ENCODE peak calls at places on chromosomes 2 and 18, in eight cellular contexts. Q is fibroblast of villous mesenchyme, D is psoas muscle, A is WTC11, G is lung, E is GM13976, P is BE2C, V is BJ. J is an unnamed sample.

GRCh38 chr2:170177950-170178781 is at the start of gene MYO3B:
- DNase-seq in Q (peak; percentile 40), D (no peak), A (no peak), G (no peak), E (no peak), P (no peak), V (peak; percentile 23), J (no peak)

GRCh38 chr2:101307950-101308431 is 510 bp downstream of the RNF149 start:
- DNase-seq in Q (no peak), D (peak; percentile 37), A (peak; percentile 35), G (no peak), E (peak; percentile 52), P (peak; percentile 12), V (no peak), J (peak; percentile 57)

GRCh38 chr2:234146087-234146826 is 95.8 kb downstream of the SPP2 start:
- DNase-seq in Q (peak; percentile 79), D (no peak), A (no peak), G (no peak), E (no peak), P (no peak), V (peak; percentile 59), J (no peak)

GRCh38 chr2:76895469-76895868 is 626.7 kb downstream of the LRRTM4 start:
- DNase-seq in Q (peak; percentile 47), D (no peak), A (no peak), G (no peak), E (no peak), P (no peak), V (no peak), J (no peak)

GRCh38 chr18:56650056-56650455 is 1.1 kb upstream of the WDR7 start:
- DNase-seq in Q (no peak), D (no peak), A (no peak), G (no peak), E (no peak), P (no peak), V (no peak), J (no peak)

GRCh38 chr2:7634370-7634769 is 717.2 kb downstream of the RNF144A start:
- DNase-seq in Q (no peak), D (no peak), A (no peak), G (no peak), E (no peak), P (no peak), V (no peak), J (no peak)

GRCh38 chr18:61876899-61877298 is 15.9 kb downstream of the RNF152 start:
- DNase-seq in Q (no peak), D (no peak), A (no peak), G (no peak), E (no peak), P (no peak), V (no peak), J (no peak)

GRCh38 chr2:36530178-36530982 is 67.6 kb downstream of the FEZ2 start:
- DNase-seq in Q (peak; percentile 21), D (no peak), A (no peak), G (no peak), E (peak; percentile 49), P (no peak), V (no peak), J (no peak)

GRCh38 chr2:199439094-199439493 is 18.6 kb downstream of the SATB2 start:
- DNase-seq in Q (no peak), D (no peak), A (no peak), G (no peak), E (no peak), P (no peak), V (no peak), J (no peak)

DNA sequence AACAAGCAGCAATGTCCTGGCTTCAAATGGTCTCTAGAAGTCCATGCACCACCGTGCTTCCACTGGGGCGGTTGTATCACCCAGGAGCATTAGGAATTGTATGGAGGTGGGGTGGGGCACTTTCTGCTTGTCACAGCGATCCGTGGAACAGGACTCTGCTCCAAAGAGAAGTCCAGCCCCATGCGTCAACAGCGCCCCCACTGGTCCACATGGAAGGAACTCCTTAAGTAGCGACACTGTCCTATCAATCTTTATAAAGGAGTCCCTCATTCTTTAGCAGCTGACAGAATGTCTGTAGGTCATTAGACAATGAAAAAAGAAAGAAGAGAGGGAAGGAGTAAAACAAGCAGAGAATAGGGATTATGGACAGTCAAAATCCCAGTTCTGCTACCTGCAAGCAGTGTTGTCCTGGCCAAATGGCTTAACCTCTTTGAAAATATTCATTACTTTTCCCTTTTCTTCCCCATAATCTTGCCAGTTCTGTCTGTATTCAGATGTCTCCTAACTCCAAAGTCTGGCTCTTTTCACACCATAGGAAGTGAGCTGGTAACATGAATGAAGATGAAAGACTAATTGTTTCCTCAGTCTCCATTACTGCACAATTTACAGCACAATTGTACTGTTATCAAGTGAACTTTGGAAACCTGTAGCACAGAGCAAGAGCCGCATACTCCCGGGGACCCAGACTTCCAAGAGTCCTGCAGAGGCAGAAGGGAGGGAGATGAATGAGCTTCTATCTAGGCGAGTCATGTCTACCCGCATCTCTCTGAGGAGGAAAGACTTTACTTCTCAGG is 9.9 kb downstream of the NFE2L2 start:
- DNase-seq in Q (no peak), D (peak; percentile 44), A (peak; percentile 86), G (no peak), E (no peak), P (peak; percentile 22), V (no peak), J (peak; percentile 85)
- TF ChIP-seq CTCF in Q (peak; percentile 45), D (peak; percentile 30), A (peak; percentile 90), G (no peak), E (peak; percentile 12), P (peak; percentile 41), V (peak; percentile 34), J (peak; percentile 78)

GRCh38 chr18:7155887-7156286 is 38.3 kb upstream of the LAMA1 start:
- DNase-seq in Q (no peak), D (no peak), A (no peak), G (no peak), E (no peak), P (no peak), V (no peak), J (no peak)

GRCh38 chr18:7155092-7155491 is 37.5 kb upstream of the LAMA1 start:
- DNase-seq in Q (no peak), D (no peak), A (no peak), G (no peak), E (no peak), P (no peak), V (no peak), J (no peak)

GRCh38 chr18:7152485-7152884 is 34.9 kb upstream of the LAMA1 start:
- DNase-seq in Q (no peak), D (no peak), A (no peak), G (no peak), E (no peak), P (no peak), V (no peak), J (no peak)

GRCh38 chr18:7157760-7158159 is 40.2 kb upstream of the LAMA1 start:
- DNase-seq in Q (no peak), D (no peak), A (no peak), G (no peak), E (no peak), P (no peak), V (no peak), J (no peak)

DNA sequence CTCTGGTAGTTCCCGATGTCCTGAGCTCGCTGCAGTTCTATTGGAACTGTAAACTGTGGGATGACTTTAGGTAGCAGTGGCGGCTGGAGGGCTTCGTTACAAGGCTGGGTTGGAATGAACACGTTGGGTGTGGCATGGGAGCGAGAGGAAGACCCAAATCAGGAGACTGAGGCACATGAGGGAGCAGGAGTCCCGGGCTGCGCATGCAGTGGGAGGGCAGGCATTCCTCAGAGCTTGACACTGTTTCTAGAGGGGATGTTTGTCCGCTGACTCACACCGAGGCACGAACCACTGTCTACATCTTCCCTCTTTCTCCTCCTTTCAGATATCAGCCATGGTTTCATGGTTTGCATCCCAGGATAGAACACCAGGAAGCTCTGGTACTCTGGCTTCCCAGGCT is 40.6 kb upstream of the LAMA1 start:
- DNase-seq in Q (peak; percentile 53), D (no peak), A (no peak), G (no peak), E (no peak), P (no peak), V (peak; percentile 10), J (no peak)
- TF ChIP-seq CTCF in Q (no peak), D (no peak), A (no peak), G (no peak), E (no peak), P (no peak), V (no peak), J (no peak)

GRCh38 chr2:241638063-241638660 is 669 bp downstream of the ATG4B start:
- DNase-seq in Q (peak; percentile 16), D (no peak), A (no peak), G (no peak), E (no peak), P (no peak), V (no peak), J (no peak)

GRCh38 chr2:241636182-241636982 is 576 bp downstream of the THAP4 start:
- DNase-seq in Q (peak; percentile 41), D (peak; percentile 55), A (peak; percentile 64), G (peak; percentile 32), E (peak; percentile 73), P (peak; percentile 62), V (no peak), J (peak; percentile 65)

GRCh38 chr2:241636983-241637232 is at the start of gene THAP4:
- DNase-seq in Q (no peak), D (peak; percentile 80), A (no peak), G (peak; percentile 48), E (peak; percentile 92), P (no peak), V (no peak), J (peak; percentile 81)

GRCh38 chr2:241638940-241639339 is 1.4 kb downstream of the ATG4B start:
- DNase-seq in Q (no peak), D (no peak), A (no peak), G (no peak), E (no peak), P (no peak), V (no peak), J (no peak)

GRCh38 chr2:241637233-241638062 is at the start of gene ATG4B:
- DNase-seq in Q (peak; percentile 88), D (peak; percentile 88), A (peak; percentile 80), G (peak; percentile 84), E (peak; percentile 96), P (peak; percentile 87), V (no peak), J (peak; percentile 88)
- TF ChIP-seq CTCF in Q (no peak), D (no peak), A (no peak), G (no peak), E (no peak), P (no peak), V (no peak), J (no peak)

DNA sequence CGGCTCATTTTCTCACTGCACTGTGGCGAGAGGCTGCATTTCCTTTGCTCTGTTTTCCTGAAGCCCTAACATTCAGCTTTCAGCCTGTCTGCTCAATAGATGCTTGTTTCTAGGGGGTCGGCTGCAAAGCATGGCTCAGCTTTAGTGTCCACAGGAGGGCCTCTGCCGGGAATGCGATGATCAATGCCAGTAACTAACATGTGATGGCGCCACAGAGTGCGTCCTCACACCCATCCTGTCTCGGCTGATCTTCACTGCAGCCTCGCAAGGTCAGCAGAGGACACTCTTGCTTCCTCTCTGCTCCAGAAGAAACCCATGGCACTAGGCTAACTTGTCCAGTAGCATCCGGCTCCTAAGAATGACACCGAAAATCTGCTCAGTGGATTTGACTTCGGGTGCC is 156.4 kb upstream of the PXDN start:
- DNase-seq in Q (no peak), D (no peak), A (peak; percentile 73), G (no peak), E (no peak), P (peak; percentile 24), V (no peak), J (peak; percentile 64)
- TF ChIP-seq CTCF in Q (no peak), D (no peak), A (peak; percentile 49), G (no peak), E (no peak), P (peak; percentile 48), V (no peak), J (peak; percentile 46)